ENCODE peak calls at places on chromosomes 16 and 17, in six cellular contexts. One of them, this sample, is unnamed.

GRCh38 chr16:48556913-48557351 is 53.0 kb downstream of the N4BP1 start:
- DNase-seq in HepG2: no peak
- DNase-seq in GM12878: peak; percentile 40
- DNase-seq in HL-60: no peak
- DNase-seq in SK-N-SH: no peak
- DNase-seq in K562: no peak
- DNase-seq in this sample: no peak

GRCh38 chr17:45130640-45131293 is 1.5 kb downstream of the PLCD3 start:
- DNase-seq in SK-N-SH: no peak
- DNase-seq in GM12878: no peak
- DNase-seq in HepG2: no peak
- DNase-seq in K562: no peak
- DNase-seq in HL-60: no peak
- DNase-seq in this sample: no peak

GRCh38 chr16:13109171-13109570 is 207.8 kb downstream of the SHISA9 start:
- DNase-seq in K562: no peak
- DNase-seq in HL-60: no peak
- DNase-seq in GM12878: no peak
- DNase-seq in HepG2: no peak
- DNase-seq in SK-N-SH: no peak
- DNase-seq in this sample: no peak

GRCh38 chr17:58913552-58913951 is 157.9 kb downstream of the PPM1E start:
- DNase-seq in HepG2: no peak
- DNase-seq in K562: no peak
- DNase-seq in HL-60: no peak
- DNase-seq in GM12878: no peak
- DNase-seq in SK-N-SH: no peak
- DNase-seq in this sample: no peak

GRCh38 chr16:47061204-47061603 is 82.5 kb downstream of the NETO2 start:
- DNase-seq in SK-N-SH: no peak
- DNase-seq in HL-60: no peak
- DNase-seq in GM12878: no peak
- DNase-seq in K562: no peak
- DNase-seq in HepG2: no peak
- DNase-seq in this sample: no peak

GRCh38 chr17:16915752-16916556 is 56.0 kb downstream of the TNFRSF13B start:
- DNase-seq in GM12878: peak; percentile 17
- DNase-seq in SK-N-SH: peak; percentile 64
- DNase-seq in HepG2: peak; percentile 32
- DNase-seq in HL-60: no peak
- DNase-seq in K562: peak; percentile 25
- DNase-seq in this sample: peak; percentile 41

GRCh38 chr17:77779711-77780539 is 178.6 kb upstream of the TNRC6C start:
- DNase-seq in K562: no peak
- DNase-seq in HepG2: no peak
- DNase-seq in GM12878: no peak
- DNase-seq in SK-N-SH: peak; percentile 93
- DNase-seq in HL-60: no peak
- DNase-seq in this sample: no peak

GRCh38 chr17:55463600-55463999 is 42.0 kb upstream of the MMD start:
- DNase-seq in SK-N-SH: no peak
- DNase-seq in GM12878: peak; percentile 66
- DNase-seq in HepG2: no peak
- DNase-seq in HL-60: no peak
- DNase-seq in K562: no peak
- DNase-seq in this sample: no peak

GRCh38 chr17:82892869-82893565 is 53.2 kb upstream of the ZNF750 start:
- DNase-seq in HL-60: no peak
- DNase-seq in HepG2: no peak
- DNase-seq in GM12878: no peak
- DNase-seq in SK-N-SH: no peak
- DNase-seq in K562: no peak
- DNase-seq in this sample: no peak

GRCh38 chr16:70159355-70160348 is 13.9 kb upstream of the CLEC18C start:
- DNase-seq in SK-N-SH: peak; percentile 6
- DNase-seq in HL-60: no peak
- DNase-seq in GM12878: no peak
- DNase-seq in HepG2: no peak
- DNase-seq in K562: no peak
- DNase-seq in this sample: no peak

GRCh38 chr16:58402796-58403195 is 10.5 kb downstream of the GINS3 start:
- DNase-seq in HepG2: no peak
- DNase-seq in K562: no peak
- DNase-seq in HL-60: no peak
- DNase-seq in SK-N-SH: no peak
- DNase-seq in GM12878: no peak
- DNase-seq in this sample: no peak

GRCh38 chr17:50396261-50397110 is 837 bp downstream of the LRRC59 start:
- DNase-seq in K562: peak; percentile 22
- DNase-seq in SK-N-SH: peak; percentile 58
- DNase-seq in HL-60: no peak
- DNase-seq in HepG2: peak; percentile 38
- DNase-seq in GM12878: no peak
- DNase-seq in this sample: no peak

GRCh38 chr16:4689864-4690704 is 3.3 kb upstream of the NUDT16L1 start:
- DNase-seq in HL-60: no peak
- DNase-seq in GM12878: no peak
- DNase-seq in K562: no peak
- DNase-seq in SK-N-SH: peak; percentile 4
- DNase-seq in HepG2: no peak
- DNase-seq in this sample: no peak

GRCh38 chr16:87712184-87712822 is 53.5 kb downstream of the KLHDC4 start:
- DNase-seq in HL-60: no peak
- DNase-seq in GM12878: no peak
- DNase-seq in SK-N-SH: no peak
- DNase-seq in K562: no peak
- DNase-seq in HepG2: no peak
- DNase-seq in this sample: no peak

GRCh38 chr16:67252806-67253497 is 4.2 kb downstream of the SLC9A5 start:
- DNase-seq in SK-N-SH: peak; percentile 59
- DNase-seq in K562: no peak
- DNase-seq in GM12878: no peak
- DNase-seq in HepG2: no peak
- DNase-seq in HL-60: no peak
- DNase-seq in this sample: no peak

GRCh38 chr17:44007346-44008204 is 3.2 kb downstream of the NAGS start:
- DNase-seq in HepG2: no peak
- DNase-seq in HL-60: no peak
- DNase-seq in K562: no peak
- DNase-seq in SK-N-SH: peak; percentile 46
- DNase-seq in GM12878: no peak
- DNase-seq in this sample: peak; percentile 49

GRCh38 chr17:36740157-36740556 is 138.8 kb downstream of the MRM1 start:
- DNase-seq in SK-N-SH: peak; percentile 84
- DNase-seq in K562: no peak
- DNase-seq in HepG2: no peak
- DNase-seq in GM12878: no peak
- DNase-seq in HL-60: no peak
- DNase-seq in this sample: no peak

GRCh38 chr16:88645941-88646340 is 4.9 kb downstream of the CYBA start:
- DNase-seq in HL-60: no peak
- DNase-seq in GM12878: no peak
- DNase-seq in K562: no peak
- DNase-seq in SK-N-SH: no peak
- DNase-seq in HepG2: no peak
- DNase-seq in this sample: no peak

DNA sequence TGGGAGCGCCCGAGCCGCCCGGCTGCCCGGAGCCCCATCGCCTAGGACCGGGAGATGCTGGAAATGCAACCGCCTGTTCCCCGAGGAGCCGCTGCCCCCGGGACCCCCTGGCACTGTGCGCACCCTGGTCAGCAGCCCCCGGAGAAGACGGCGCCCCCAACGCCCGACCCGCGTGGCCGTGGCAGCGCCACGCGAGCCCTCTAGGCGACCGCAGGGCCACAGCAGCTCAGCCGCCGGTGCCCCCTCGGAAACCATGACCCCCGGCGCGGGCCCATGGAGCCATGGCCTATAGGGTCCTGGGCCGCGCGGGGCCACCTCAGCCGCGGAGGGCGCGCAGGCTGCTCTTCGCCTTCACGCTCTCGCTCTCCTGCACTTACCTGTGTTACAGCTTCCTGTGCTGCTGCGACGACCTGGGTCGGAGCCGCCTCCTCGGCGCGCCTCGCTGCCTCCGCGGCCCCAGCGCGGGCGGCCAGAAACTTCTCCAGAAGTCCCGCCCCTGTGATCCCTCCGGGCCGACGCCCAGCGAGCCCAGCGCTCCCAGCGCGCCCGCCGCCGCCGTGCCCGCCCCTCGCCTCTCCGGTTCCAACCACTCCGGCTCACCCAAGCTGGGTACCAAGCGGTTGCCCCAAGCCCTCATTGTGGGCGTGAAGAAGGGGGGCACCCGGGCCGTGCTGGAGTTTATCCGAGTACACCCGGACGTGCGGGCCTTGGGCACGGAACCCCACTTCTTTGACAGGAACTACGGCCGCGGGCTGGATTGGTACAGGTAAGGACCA is 556 bp downstream of the HS3ST2 start:
- DNase-seq in SK-N-SH: peak; percentile 56
- DNase-seq in HL-60: no peak
- DNase-seq in GM12878: no peak
- DNase-seq in K562: no peak
- DNase-seq in HepG2: no peak
- DNase-seq in this sample: peak; percentile 81
- TF ChIP-seq GABPA in SK-N-SH: no peak
- TF ChIP-seq GABPA in HL-60: no peak
- TF ChIP-seq GABPA in GM12878: no peak
- TF ChIP-seq GABPA in K562: no peak
- TF ChIP-seq GABPA in HepG2: no peak
- TF ChIP-seq GABPA in this sample: peak; percentile 25

DNA sequence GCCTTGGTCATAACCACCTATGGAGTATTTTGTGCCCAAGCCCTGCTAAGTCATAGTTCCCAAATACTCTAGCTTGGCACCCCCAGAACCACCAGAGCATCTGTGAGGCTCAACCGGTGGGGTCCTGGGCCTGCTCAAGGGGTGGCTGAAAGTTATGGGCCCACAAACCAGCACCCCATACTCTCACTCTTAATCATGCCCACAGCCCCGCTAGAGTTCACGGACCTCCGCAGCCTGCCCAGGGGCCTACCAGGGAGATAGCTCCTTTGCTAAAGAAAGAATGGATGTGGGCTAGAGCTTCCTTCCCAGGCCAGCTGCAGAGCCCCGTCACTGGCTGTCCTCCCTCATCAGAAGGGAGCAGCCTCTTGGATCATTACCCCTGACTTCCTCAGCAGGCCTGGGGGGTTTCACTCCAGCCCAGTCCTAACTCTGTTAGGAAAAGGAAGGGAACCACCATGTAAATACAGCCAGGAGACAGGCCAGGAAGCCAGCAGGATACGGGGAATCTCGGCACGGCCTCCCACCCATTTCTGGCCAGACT is 1.4 kb downstream of the GIT1 start:
- DNase-seq in SK-N-SH: no peak
- DNase-seq in K562: no peak
- DNase-seq in HL-60: no peak
- DNase-seq in GM12878: no peak
- DNase-seq in HepG2: no peak
- DNase-seq in this sample: no peak
- TF ChIP-seq GABPA in SK-N-SH: no peak
- TF ChIP-seq GABPA in K562: no peak
- TF ChIP-seq GABPA in HL-60: no peak
- TF ChIP-seq GABPA in GM12878: no peak
- TF ChIP-seq GABPA in HepG2: no peak
- TF ChIP-seq GABPA in this sample: no peak

DNA sequence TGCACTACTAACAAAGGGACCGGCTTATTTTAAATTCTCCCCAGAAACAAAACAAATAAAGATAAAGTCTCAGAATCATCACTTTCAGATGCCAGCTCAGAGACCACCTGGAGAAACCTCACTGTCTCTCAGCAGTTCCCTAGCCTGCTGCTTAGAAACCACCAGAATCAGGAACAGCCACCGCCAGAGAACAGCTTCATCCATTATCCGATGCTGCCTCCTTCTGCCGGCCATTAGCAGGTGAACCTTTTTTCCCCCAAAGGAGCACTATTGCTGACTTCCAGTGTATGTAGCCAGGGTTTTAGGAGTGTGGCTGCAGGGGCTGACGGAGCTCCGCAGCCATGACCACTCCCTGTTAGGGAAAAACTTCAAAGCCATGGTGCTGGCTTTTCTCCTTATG is 171.2 kb upstream of the DYNLRB2 start:
- DNase-seq in K562: no peak
- DNase-seq in GM12878: no peak
- DNase-seq in HepG2: peak; percentile 23
- DNase-seq in SK-N-SH: peak; percentile 58
- DNase-seq in HL-60: no peak
- DNase-seq in this sample: peak; percentile 36
- TF ChIP-seq GABPA in K562: no peak
- TF ChIP-seq GABPA in GM12878: no peak
- TF ChIP-seq GABPA in HepG2: no peak
- TF ChIP-seq GABPA in SK-N-SH: no peak
- TF ChIP-seq GABPA in HL-60: no peak
- TF ChIP-seq GABPA in this sample: no peak

GRCh38 chr17:81481815-81482505 is 30.6 kb downstream of the ACTG1 start:
- DNase-seq in HepG2: no peak
- DNase-seq in HL-60: no peak
- DNase-seq in K562: no peak
- DNase-seq in GM12878: no peak
- DNase-seq in SK-N-SH: no peak
- DNase-seq in this sample: no peak
- TF ChIP-seq GABPA in HepG2: no peak
- TF ChIP-seq GABPA in HL-60: no peak
- TF ChIP-seq GABPA in K562: no peak
- TF ChIP-seq GABPA in GM12878: no peak
- TF ChIP-seq GABPA in SK-N-SH: no peak
- TF ChIP-seq GABPA in this sample: no peak

DNA sequence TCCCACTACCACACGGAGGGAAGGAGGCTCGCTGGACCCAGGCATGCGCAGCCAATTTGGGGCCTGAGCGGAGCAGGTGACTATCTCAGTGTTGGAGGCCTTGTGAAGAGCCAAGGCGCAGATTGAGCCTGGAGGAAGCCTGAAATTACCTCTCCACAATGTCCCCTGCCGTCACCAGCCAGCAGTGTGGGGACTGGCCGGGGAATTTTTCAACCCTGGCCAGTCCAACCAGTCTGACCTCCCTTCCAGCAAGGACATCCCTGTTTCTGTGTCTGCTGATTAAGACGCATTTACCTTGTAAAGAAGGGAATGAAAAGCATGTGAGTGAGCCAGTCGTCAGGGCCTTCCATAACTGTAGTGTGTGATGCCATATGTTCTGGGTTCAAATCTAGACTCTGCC is 198.1 kb upstream of the IRX3 start:
- DNase-seq in HepG2: no peak
- DNase-seq in SK-N-SH: no peak
- DNase-seq in HL-60: no peak
- DNase-seq in K562: no peak
- DNase-seq in GM12878: no peak
- DNase-seq in this sample: no peak
- TF ChIP-seq GABPA in HepG2: no peak
- TF ChIP-seq GABPA in SK-N-SH: no peak
- TF ChIP-seq GABPA in HL-60: no peak
- TF ChIP-seq GABPA in K562: no peak
- TF ChIP-seq GABPA in GM12878: no peak
- TF ChIP-seq GABPA in this sample: no peak

This sample was measured in H1.